ENCODE peak calls at places on chromosomes 3 and 15, in four cellular contexts. One of them, this sample, is unnamed. For H3K4me1, the result is how much of the 10 kb centered on the place peaks cover.

GRCh38 chr3:151816091-151816604 is 2.2 kb downstream of the AADAC start:
- DNase-seq in left ventricle myocardium inferior: no peak
- DNase-seq in IMR-90: peak
- DNase-seq in CD8-positive, alpha-beta T cell: no peak
- DNase-seq in this sample: no peak

GRCh38 chr3:97719156-97719821 is 45.3 kb upstream of the ARL6 start:
- DNase-seq in left ventricle myocardium inferior: peak
- DNase-seq in IMR-90: peak
- DNase-seq in CD8-positive, alpha-beta T cell: peak
- DNase-seq in this sample: peak

GRCh38 chr3:24521306-24522154 is 26.9 kb upstream of the THRB start:
- DNase-seq in left ventricle myocardium inferior: peak
- DNase-seq in IMR-90: no peak
- DNase-seq in CD8-positive, alpha-beta T cell: no peak
- DNase-seq in this sample: peak

GRCh38 chr15:98755781-98756180 is 107.4 kb downstream of the IGF1R start:
- DNase-seq in left ventricle myocardium inferior: no peak
- DNase-seq in IMR-90: no peak
- DNase-seq in CD8-positive, alpha-beta T cell: no peak
- DNase-seq in this sample: no peak

GRCh38 chr3:56132762-56133161 is 335.5 kb downstream of the ERC2 start:
- DNase-seq in left ventricle myocardium inferior: no peak
- DNase-seq in IMR-90: no peak
- DNase-seq in CD8-positive, alpha-beta T cell: no peak
- DNase-seq in this sample: no peak

GRCh38 chr3:196168808-196169391 is 42.3 kb downstream of the ZDHHC19 start:
- DNase-seq in left ventricle myocardium inferior: no peak
- DNase-seq in IMR-90: no peak
- DNase-seq in CD8-positive, alpha-beta T cell: no peak
- DNase-seq in this sample: no peak

GRCh38 chr3:35780800-35781199 is 141.5 kb downstream of the ARPP21 start:
- DNase-seq in left ventricle myocardium inferior: no peak
- DNase-seq in IMR-90: no peak
- DNase-seq in CD8-positive, alpha-beta T cell: no peak
- DNase-seq in this sample: no peak

GRCh38 chr3:168860028-168860427 is 764.3 kb upstream of the GOLIM4 start:
- DNase-seq in left ventricle myocardium inferior: no peak
- DNase-seq in IMR-90: no peak
- DNase-seq in CD8-positive, alpha-beta T cell: no peak
- DNase-seq in this sample: no peak

GRCh38 chr3:182284793-182285192 is 508.5 kb upstream of the ATP11B start:
- DNase-seq in left ventricle myocardium inferior: no peak
- DNase-seq in IMR-90: no peak
- DNase-seq in CD8-positive, alpha-beta T cell: no peak
- DNase-seq in this sample: no peak

GRCh38 chr3:124639406-124640237 is 90.6 kb upstream of the UMPS start:
- DNase-seq in left ventricle myocardium inferior: no peak
- DNase-seq in IMR-90: no peak
- DNase-seq in CD8-positive, alpha-beta T cell: no peak
- DNase-seq in this sample: no peak

GRCh38 chr3:128343287-128344045 is 123.2 kb downstream of the DNAJB8 start:
- DNase-seq in left ventricle myocardium inferior: no peak
- DNase-seq in IMR-90: peak
- DNase-seq in CD8-positive, alpha-beta T cell: no peak
- DNase-seq in this sample: no peak

GRCh38 chr3:102712896-102713295 is 278.1 kb downstream of the ZPLD1 start:
- DNase-seq in left ventricle myocardium inferior: no peak
- DNase-seq in IMR-90: no peak
- DNase-seq in CD8-positive, alpha-beta T cell: no peak
- DNase-seq in this sample: no peak

GRCh38 chr15:30962079-30962478 is 29.3 kb downstream of the MTMR10 start:
- DNase-seq in left ventricle myocardium inferior: no peak
- DNase-seq in IMR-90: no peak
- DNase-seq in CD8-positive, alpha-beta T cell: no peak
- DNase-seq in this sample: no peak

GRCh38 chr3:122305818-122306621 is 19.0 kb upstream of the CSTA start:
- DNase-seq in left ventricle myocardium inferior: no peak
- DNase-seq in IMR-90: no peak
- DNase-seq in CD8-positive, alpha-beta T cell: no peak
- DNase-seq in this sample: no peak

GRCh38 chr15:89091667-89092220 is 3.5 kb downstream of the ABHD2 start:
- DNase-seq in left ventricle myocardium inferior: no peak
- DNase-seq in IMR-90: no peak
- DNase-seq in CD8-positive, alpha-beta T cell: no peak
- DNase-seq in this sample: no peak

GRCh38 chr3:134299185-134299887 is 48.7 kb upstream of the RYK start:
- DNase-seq in left ventricle myocardium inferior: no peak
- DNase-seq in IMR-90: peak
- DNase-seq in CD8-positive, alpha-beta T cell: no peak
- DNase-seq in this sample: no peak

GRCh38 chr3:30258426-30259392 is 347.7 kb upstream of the TGFBR2 start:
- DNase-seq in left ventricle myocardium inferior: no peak
- DNase-seq in IMR-90: peak
- DNase-seq in CD8-positive, alpha-beta T cell: no peak
- DNase-seq in this sample: no peak

GRCh38 chr15:54579855-54580254 is 601.6 kb downstream of the UNC13C start:
- DNase-seq in left ventricle myocardium inferior: no peak
- DNase-seq in IMR-90: no peak
- DNase-seq in CD8-positive, alpha-beta T cell: no peak
- DNase-seq in this sample: no peak

GRCh38 chr3:72097053-72097452 is 312.1 kb upstream of the PROK2 start:
- DNase-seq in left ventricle myocardium inferior: no peak
- DNase-seq in IMR-90: no peak
- DNase-seq in CD8-positive, alpha-beta T cell: no peak
- DNase-seq in this sample: no peak

GRCh38 chr3:72100626-72101187 is 315.8 kb upstream of the PROK2 start:
- DNase-seq in left ventricle myocardium inferior: peak
- DNase-seq in IMR-90: peak
- DNase-seq in CD8-positive, alpha-beta T cell: peak
- DNase-seq in this sample: peak

GRCh38 chr3:72100062-72100511 is 315.1 kb upstream of the PROK2 start:
- DNase-seq in left ventricle myocardium inferior: no peak
- DNase-seq in IMR-90: no peak
- DNase-seq in CD8-positive, alpha-beta T cell: no peak
- DNase-seq in this sample: peak

GRCh38 chr3:72101538-72101937 is 316.6 kb upstream of the PROK2 start:
- DNase-seq in left ventricle myocardium inferior: no peak
- DNase-seq in IMR-90: no peak
- DNase-seq in CD8-positive, alpha-beta T cell: no peak
- DNase-seq in this sample: no peak

DNA sequence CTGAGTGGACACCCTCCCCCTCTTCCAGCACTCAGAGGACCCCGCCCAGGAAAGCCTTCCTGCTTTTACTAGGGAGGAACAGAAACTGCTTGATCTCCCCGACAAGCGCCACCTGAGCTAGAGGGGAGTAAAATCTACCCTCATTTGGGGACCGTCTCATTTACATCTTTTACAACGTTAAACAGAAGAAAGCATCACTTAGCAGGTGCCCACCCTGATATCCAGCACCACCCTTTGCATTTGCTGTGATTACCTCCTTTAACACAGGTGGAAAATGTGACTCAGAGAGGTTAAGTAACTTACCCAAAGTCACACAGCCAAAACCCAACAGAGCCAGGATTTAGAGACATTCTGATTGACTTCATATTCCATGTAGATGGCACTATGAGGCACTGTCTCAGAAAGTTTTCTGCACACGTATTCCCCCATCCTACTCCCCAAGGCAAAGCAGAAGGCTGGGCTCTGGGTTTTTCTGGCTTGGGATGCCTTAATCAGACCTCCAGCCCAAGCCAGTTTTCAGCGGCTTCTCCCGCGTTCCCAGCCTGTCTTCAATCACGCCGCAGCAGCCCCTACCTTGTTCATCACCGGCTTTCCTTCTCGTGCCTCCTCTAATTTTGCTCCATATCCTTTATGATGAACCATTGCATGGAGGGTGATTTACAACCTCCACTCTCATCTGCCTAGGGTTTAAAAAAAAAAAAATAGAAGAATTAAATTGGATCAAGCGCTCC is 314.5 kb upstream of the PROK2 start:
- DNase-seq in left ventricle myocardium inferior: no peak
- DNase-seq in IMR-90: no peak
- DNase-seq in CD8-positive, alpha-beta T cell: no peak
- DNase-seq in this sample: no peak
- H3K4me3 ChIP-seq in left ventricle myocardium inferior: no peak
- H3K4me3 ChIP-seq in IMR-90: no peak
- H3K4me3 ChIP-seq in CD8-positive, alpha-beta T cell: no peak
- H3K4me3 ChIP-seq in this sample: no peak

DNA sequence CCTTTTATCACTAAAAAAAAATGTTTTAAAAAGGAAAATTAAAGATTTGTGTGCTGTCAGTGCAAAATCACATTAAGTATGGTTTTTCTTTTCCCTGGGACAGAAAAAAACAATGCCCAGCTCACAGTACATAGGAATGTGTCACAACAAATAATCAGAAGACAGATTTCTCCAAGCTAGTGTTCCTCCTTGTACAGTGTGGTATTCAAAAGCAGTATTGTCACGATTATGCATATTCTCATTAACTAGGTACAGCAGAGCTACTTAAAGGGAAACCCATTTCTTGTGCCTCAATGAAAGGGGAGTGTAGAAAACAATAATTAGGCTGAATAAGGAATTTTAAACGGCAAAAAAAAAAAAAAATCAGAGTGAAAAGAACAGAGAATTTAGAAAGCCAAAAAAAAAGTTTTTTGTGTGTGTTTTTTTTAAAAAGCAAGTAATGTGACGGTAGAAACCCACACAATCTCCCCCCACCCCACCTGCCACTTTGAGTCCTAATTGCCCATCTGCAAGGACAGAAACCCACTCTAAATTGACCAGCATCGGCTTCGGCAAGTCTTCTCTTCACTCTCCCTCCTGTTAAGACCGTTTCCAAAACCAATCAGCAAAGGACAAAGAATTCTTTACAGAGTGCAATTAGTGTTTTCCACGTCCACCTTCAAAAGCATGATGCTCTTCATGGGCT is 41.0 kb downstream of the EIF4E3 start:
- DNase-seq in left ventricle myocardium inferior: no peak
- DNase-seq in IMR-90: no peak
- DNase-seq in CD8-positive, alpha-beta T cell: no peak
- DNase-seq in this sample: no peak
- H3K4me1 ChIP-seq in left ventricle myocardium inferior: under half
- H3K4me1 ChIP-seq in IMR-90: under half
- H3K4me1 ChIP-seq in CD8-positive, alpha-beta T cell: under half
- H3K4me1 ChIP-seq in this sample: under half

GRCh38 chr15:85707519-85708338 is 87.0 kb downstream of the KLHL25 start:
- DNase-seq in left ventricle myocardium inferior: no peak
- DNase-seq in IMR-90: peak
- DNase-seq in CD8-positive, alpha-beta T cell: no peak
- DNase-seq in this sample: no peak

GRCh38 chr15:85708402-85708932 is 86.3 kb downstream of the KLHL25 start:
- DNase-seq in left ventricle myocardium inferior: no peak
- DNase-seq in IMR-90: no peak
- DNase-seq in CD8-positive, alpha-beta T cell: no peak
- DNase-seq in this sample: no peak

GRCh38 chr15:85709250-85709649 is 85.5 kb downstream of the KLHL25 start:
- DNase-seq in left ventricle myocardium inferior: no peak
- DNase-seq in IMR-90: no peak
- DNase-seq in CD8-positive, alpha-beta T cell: no peak
- DNase-seq in this sample: no peak

GRCh38 chr15:85704720-85705119 is 90.0 kb downstream of the KLHL25 start:
- DNase-seq in left ventricle myocardium inferior: no peak
- DNase-seq in IMR-90: no peak
- DNase-seq in CD8-positive, alpha-beta T cell: no peak
- DNase-seq in this sample: no peak

GRCh38 chr15:85706779-85707518 is 87.8 kb downstream of the KLHL25 start:
- DNase-seq in left ventricle myocardium inferior: no peak
- DNase-seq in IMR-90: peak
- DNase-seq in CD8-positive, alpha-beta T cell: peak
- DNase-seq in this sample: peak
- H3K4me3 ChIP-seq in left ventricle myocardium inferior: peak
- H3K4me3 ChIP-seq in IMR-90: no peak
- H3K4me3 ChIP-seq in CD8-positive, alpha-beta T cell: peak
- H3K4me3 ChIP-seq in this sample: no peak

GRCh38 chr15:75174102-75174501 is 27.6 kb upstream of the C15orf39 start:
- DNase-seq in left ventricle myocardium inferior: no peak
- DNase-seq in IMR-90: no peak
- DNase-seq in CD8-positive, alpha-beta T cell: no peak
- DNase-seq in this sample: no peak

GRCh38 chr15:75170711-75171341 is 30.9 kb upstream of the C15orf39 start:
- DNase-seq in left ventricle myocardium inferior: peak
- DNase-seq in IMR-90: no peak
- DNase-seq in CD8-positive, alpha-beta T cell: no peak
- DNase-seq in this sample: no peak

GRCh38 chr15:75170203-75170602 is 31.5 kb upstream of the C15orf39 start:
- DNase-seq in left ventricle myocardium inferior: no peak
- DNase-seq in IMR-90: no peak
- DNase-seq in CD8-positive, alpha-beta T cell: no peak
- DNase-seq in this sample: no peak

GRCh38 chr15:75171408-75171807 is 30.3 kb upstream of the C15orf39 start:
- DNase-seq in left ventricle myocardium inferior: no peak
- DNase-seq in IMR-90: peak
- DNase-seq in CD8-positive, alpha-beta T cell: no peak
- DNase-seq in this sample: no peak

GRCh38 chr15:75172168-75172841 is 29.4 kb upstream of the C15orf39 start:
- DNase-seq in left ventricle myocardium inferior: no peak
- DNase-seq in IMR-90: no peak
- DNase-seq in CD8-positive, alpha-beta T cell: no peak
- DNase-seq in this sample: no peak
- H3K4me1 ChIP-seq in left ventricle myocardium inferior: under half
- H3K4me1 ChIP-seq in IMR-90: under half
- H3K4me1 ChIP-seq in CD8-positive, alpha-beta T cell: under half
- H3K4me1 ChIP-seq in this sample: under half

This sample was measured in ovary.